ENCODE peak calls at places on chromosomes 6 and 20, in nine cellular contexts. H is GM23338, M is OCI-LY7, W is GM23248, F is HCT116, Y is hepatocyte, Q is MM.1S, U is PC-3, X is SK-N-SH. V is an unnamed sample.

GRCh38 chr6:144730088-144730640 is 445.0 kb downstream of the UTRN start:
- DNase-seq in H (no peak), M (no peak), W (no peak), F (no peak), Y (no peak), Q (no peak), U (peak), X (no peak), V (no peak)

GRCh38 chr6:25404693-25405169 is 125.6 kb downstream of the CARMIL1 start:
- DNase-seq in H (no peak), M (peak), W (peak), F (no peak), Y (no peak), Q (peak), U (no peak), X (no peak), V (no peak)

GRCh38 chr20:33027769-33028751 is 3.4 kb upstream of the BPIFB6 start:
- DNase-seq in H (no peak), M (no peak), W (no peak), F (no peak), Y (no peak), Q (no peak), U (no peak), X (no peak), V (no peak)

GRCh38 chr6:27280064-27280539 is 32.0 kb downstream of the POM121L2 start:
- DNase-seq in H (peak), M (no peak), W (peak), F (peak), Y (peak), Q (no peak), U (peak), X (peak), V (peak)

GRCh38 chr20:20216941-20217340 is 151.0 kb upstream of the INSM1 start:
- DNase-seq in H (no peak), M (no peak), W (no peak), F (no peak), Y (no peak), Q (no peak), U (no peak), X (no peak), V (no peak)

GRCh38 chr20:41222703-41223102 is 85.4 kb downstream of the PLCG1 start:
- DNase-seq in H (no peak), M (no peak), W (peak), F (no peak), Y (no peak), Q (no peak), U (no peak), X (no peak), V (no peak)

GRCh38 chr6:68572525-68572924 is 62.6 kb upstream of the ADGRB3 start:
- DNase-seq in H (peak), M (peak), W (peak), F (no peak), Y (peak), Q (peak), U (peak), X (peak), V (peak)

GRCh38 chr20:20487811-20488210 is 119.9 kb downstream of the INSM1 start:
- DNase-seq in H (no peak), M (no peak), W (peak), F (no peak), Y (no peak), Q (no peak), U (peak), X (no peak), V (no peak)

GRCh38 chr6:113047932-113048331 is 700.8 kb downstream of the RFPL4B start:
- DNase-seq in H (no peak), M (no peak), W (peak), F (no peak), Y (no peak), Q (no peak), U (no peak), X (no peak), V (no peak)

GRCh38 chr20:59525500-59526241 is 78.7 kb upstream of the PHACTR3 start:
- DNase-seq in H (peak), M (peak), W (peak), F (peak), Y (peak), Q (peak), U (peak), X (peak), V (peak)

GRCh38 chr20:59520814-59521213 is 83.5 kb upstream of the PHACTR3 start:
- DNase-seq in H (no peak), M (no peak), W (no peak), F (no peak), Y (no peak), Q (no peak), U (no peak), X (no peak), V (no peak)

GRCh38 chr20:59526242-59527225 is 77.8 kb upstream of the PHACTR3 start:
- DNase-seq in H (peak), M (no peak), W (peak), F (no peak), Y (peak), Q (no peak), U (peak), X (peak), V (peak)
- TF ChIP-seq EZH2phosphoT487 in H (no peak), M (no peak), W (no peak), F (no peak), Y (no peak), Q (no peak), U (no peak), X (no peak), V (no peak)

GRCh38 chr6:105001906-105002305 is 45.0 kb downstream of the LIN28B start:
- DNase-seq in H (peak), M (no peak), W (no peak), F (no peak), Y (no peak), Q (no peak), U (no peak), X (no peak), V (no peak)

GRCh38 chr6:105001063-105001462 is 44.2 kb downstream of the LIN28B start:
- DNase-seq in H (no peak), M (no peak), W (no peak), F (no peak), Y (no peak), Q (no peak), U (no peak), X (no peak), V (no peak)

GRCh38 chr6:104995989-104996617 is 39.2 kb downstream of the LIN28B start:
- DNase-seq in H (no peak), M (no peak), W (peak), F (no peak), Y (peak), Q (peak), U (peak), X (peak), V (no peak)
- TF ChIP-seq EZH2phosphoT487 in H (no peak), M (no peak), W (no peak), F (no peak), Y (no peak), Q (no peak), U (no peak), X (no peak), V (no peak)

GRCh38 chr6:1324926-1325325 is 13.0 kb downstream of the FOXQ1 start:
- DNase-seq in H (no peak), M (no peak), W (no peak), F (no peak), Y (no peak), Q (no peak), U (peak), X (no peak), V (no peak)

GRCh38 chr6:1322206-1322605 is 10.3 kb downstream of the FOXQ1 start:
- DNase-seq in H (no peak), M (no peak), W (no peak), F (no peak), Y (no peak), Q (no peak), U (no peak), X (no peak), V (no peak)

GRCh38 chr6:1318036-1318435 is 6.1 kb downstream of the FOXQ1 start:
- DNase-seq in H (no peak), M (no peak), W (no peak), F (no peak), Y (no peak), Q (no peak), U (no peak), X (no peak), V (no peak)

GRCh38 chr6:1322725-1323219 is 10.9 kb downstream of the FOXQ1 start:
- DNase-seq in H (no peak), M (no peak), W (peak), F (no peak), Y (peak), Q (no peak), U (peak), X (no peak), V (no peak)

DNA sequence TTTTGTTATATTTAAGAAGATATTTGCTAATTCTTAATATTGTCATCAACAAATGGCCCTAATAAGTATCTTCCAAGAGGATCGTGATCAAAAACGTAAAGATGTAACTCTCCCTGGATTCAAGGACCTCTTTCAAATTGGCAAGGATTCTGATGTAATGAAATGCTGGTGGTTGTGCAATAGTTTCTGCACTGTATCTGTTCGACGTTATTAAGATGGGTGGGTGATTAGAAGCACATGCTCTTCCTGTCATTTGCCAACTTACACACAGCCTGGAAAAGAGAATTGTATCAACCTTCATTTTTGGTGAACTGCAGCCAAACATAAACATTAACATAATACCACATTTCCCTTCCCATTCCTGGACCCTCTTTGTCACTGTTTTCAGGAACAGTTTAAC is 9.8 kb downstream of the FOXQ1 start:
- DNase-seq in H (no peak), M (no peak), W (peak), F (no peak), Y (no peak), Q (no peak), U (no peak), X (no peak), V (no peak)
- TF ChIP-seq EZH2phosphoT487 in H (no peak), M (no peak), W (no peak), F (no peak), Y (no peak), Q (no peak), U (no peak), X (no peak), V (no peak)

DNA sequence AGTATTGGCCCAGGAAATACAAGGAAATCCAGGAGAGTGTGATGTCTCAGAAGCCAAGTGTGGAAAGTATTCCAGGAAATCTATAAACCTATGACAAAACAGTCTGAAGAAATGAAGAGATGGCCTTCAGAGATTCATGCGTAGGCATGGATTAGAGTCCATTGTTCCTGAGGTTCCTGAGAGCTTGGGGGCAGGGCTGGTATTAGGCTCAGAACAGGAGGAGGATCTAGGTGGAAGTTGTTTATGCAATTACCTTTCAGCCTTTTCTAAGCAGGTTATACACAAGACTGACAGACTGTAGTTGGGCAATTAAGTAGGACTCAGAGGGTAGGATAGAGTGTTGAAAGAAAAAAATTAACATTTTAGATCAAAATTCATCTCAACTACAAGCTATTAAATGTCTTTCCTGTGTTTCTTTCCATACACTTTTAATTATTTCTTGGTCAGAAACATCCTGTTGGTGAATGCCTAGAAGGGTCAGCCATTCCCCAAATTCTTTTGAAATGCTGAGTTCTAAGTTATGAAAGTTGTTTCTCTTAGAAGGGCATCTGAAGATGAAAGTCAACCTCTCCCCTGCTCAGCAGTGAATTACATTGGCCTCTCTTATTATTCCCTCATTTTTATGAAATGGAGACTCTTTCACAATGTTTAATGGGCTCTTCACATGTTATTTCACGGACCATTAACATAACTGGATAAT is 201.2 kb upstream of the MYLIP start:
- DNase-seq in H (no peak), M (no peak), W (no peak), F (no peak), Y (no peak), Q (no peak), U (no peak), X (no peak), V (no peak)
- TF ChIP-seq EZH2phosphoT487 in H (no peak), M (no peak), W (no peak), F (no peak), Y (no peak), Q (no peak), U (no peak), X (no peak), V (no peak)

DNA sequence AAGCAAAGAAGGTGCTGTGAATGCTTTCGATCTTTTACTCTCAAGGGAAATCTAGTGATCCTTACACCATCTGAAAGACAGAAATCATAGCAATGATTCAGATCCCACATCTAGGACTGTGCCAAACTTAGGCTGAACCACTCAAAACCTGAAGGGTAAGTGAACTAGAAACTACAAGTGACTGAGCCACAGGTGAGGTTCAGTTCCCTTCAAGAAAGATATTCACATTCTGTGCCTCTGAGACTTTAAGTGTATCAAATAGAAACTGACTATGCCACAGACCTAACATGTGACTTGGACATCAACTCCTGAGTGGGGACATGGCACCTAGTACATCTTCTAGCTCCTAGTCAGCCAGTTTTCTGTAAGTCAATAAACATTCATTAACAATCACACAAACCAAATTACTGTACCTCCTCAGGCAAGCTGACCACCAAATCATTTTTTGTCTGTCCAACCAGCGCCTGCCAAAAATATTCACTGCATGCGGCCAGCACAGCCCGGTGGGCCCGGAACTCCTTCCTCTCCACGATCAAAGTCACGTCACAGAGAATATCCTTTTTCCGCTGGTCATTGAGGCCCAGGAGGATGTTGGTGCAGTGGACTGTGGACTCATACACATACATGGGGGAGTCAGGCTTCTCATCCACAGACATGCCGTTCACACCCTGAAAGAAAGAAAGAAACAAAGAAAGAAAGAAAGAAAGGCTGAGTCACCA is 114.1 kb downstream of the GJA10 start:
- DNase-seq in H (no peak), M (no peak), W (no peak), F (no peak), Y (no peak), Q (no peak), U (no peak), X (no peak), V (no peak)
- TF ChIP-seq EZH2phosphoT487 in H (no peak), M (no peak), W (no peak), F (no peak), Y (no peak), Q (no peak), U (no peak), X (no peak), V (no peak)

GRCh38 chr20:58580493-58580835 is 65.3 kb upstream of the APCDD1L start:
- DNase-seq in H (no peak), M (no peak), W (no peak), F (no peak), Y (no peak), Q (no peak), U (no peak), X (no peak), V (no peak)
- TF ChIP-seq EZH2phosphoT487 in H (no peak), M (no peak), W (no peak), F (no peak), Y (no peak), Q (no peak), U (no peak), X (no peak), V (no peak)

V was measured in neural progenitor cell.